ENCODE peak calls at places on chromosomes 4 and X, in five cellular contexts. One of them, this sample, is unnamed.

GRCh38 chr4:90069151-90069550 is 58.0 kb upstream of the CCSER1 start:
- DNase-seq in stimulated activated CD4-positive, alpha-beta T cell treated with anti-CD3 and anti-CD28 coated beads, Interleukin-4, amount 100 ng/mL, for 24 hours: no peak
- DNase-seq in HFFc6: no peak
- DNase-seq in AG09309: no peak
- DNase-seq in NCI-H526 treated with DMSO at 0.1 percent for 48 hours: no peak
- DNase-seq in this sample: no peak

GRCh38 chr4:40199999-40200880 is 3.4 kb downstream of the RHOH start:
- DNase-seq in stimulated activated CD4-positive, alpha-beta T cell treated with anti-CD3 and anti-CD28 coated beads, Interleukin-4, amount 100 ng/mL, for 24 hours: peak
- DNase-seq in HFFc6: no peak
- DNase-seq in AG09309: no peak
- DNase-seq in NCI-H526 treated with DMSO at 0.1 percent for 48 hours: no peak
- DNase-seq in this sample: no peak

GRCh38 chr4:109562457-109563237 is 2.6 kb downstream of the MCUB start:
- DNase-seq in stimulated activated CD4-positive, alpha-beta T cell treated with anti-CD3 and anti-CD28 coated beads, Interleukin-4, amount 100 ng/mL, for 24 hours: no peak
- DNase-seq in HFFc6: no peak
- DNase-seq in AG09309: no peak
- DNase-seq in NCI-H526 treated with DMSO at 0.1 percent for 48 hours: peak
- DNase-seq in this sample: no peak

GRCh38 chr4:8940792-8941491 is 69.3 kb upstream of the HMX1 start:
- DNase-seq in stimulated activated CD4-positive, alpha-beta T cell treated with anti-CD3 and anti-CD28 coated beads, Interleukin-4, amount 100 ng/mL, for 24 hours: no peak
- DNase-seq in HFFc6: no peak
- DNase-seq in AG09309: no peak
- DNase-seq in NCI-H526 treated with DMSO at 0.1 percent for 48 hours: no peak
- DNase-seq in this sample: no peak

GRCh38 chr4:104860227-104861123 is 286.2 kb upstream of the TET2 start:
- DNase-seq in stimulated activated CD4-positive, alpha-beta T cell treated with anti-CD3 and anti-CD28 coated beads, Interleukin-4, amount 100 ng/mL, for 24 hours: peak
- DNase-seq in HFFc6: peak
- DNase-seq in AG09309: peak
- DNase-seq in NCI-H526 treated with DMSO at 0.1 percent for 48 hours: peak
- DNase-seq in this sample: no peak

GRCh38 chr4:175947117-175947722 is 118.4 kb upstream of the WDR17 start:
- DNase-seq in stimulated activated CD4-positive, alpha-beta T cell treated with anti-CD3 and anti-CD28 coated beads, Interleukin-4, amount 100 ng/mL, for 24 hours: no peak
- DNase-seq in HFFc6: peak
- DNase-seq in AG09309: peak
- DNase-seq in NCI-H526 treated with DMSO at 0.1 percent for 48 hours: no peak
- DNase-seq in this sample: no peak

GRCh38 chr4:39763714-39764572 is 66.0 kb downstream of the UBE2K start:
- DNase-seq in stimulated activated CD4-positive, alpha-beta T cell treated with anti-CD3 and anti-CD28 coated beads, Interleukin-4, amount 100 ng/mL, for 24 hours: no peak
- DNase-seq in HFFc6: no peak
- DNase-seq in AG09309: no peak
- DNase-seq in NCI-H526 treated with DMSO at 0.1 percent for 48 hours: no peak
- DNase-seq in this sample: no peak

GRCh38 chr4:75144475-75144874 is 211.6 kb downstream of the PARM1 start:
- DNase-seq in stimulated activated CD4-positive, alpha-beta T cell treated with anti-CD3 and anti-CD28 coated beads, Interleukin-4, amount 100 ng/mL, for 24 hours: no peak
- DNase-seq in HFFc6: no peak
- DNase-seq in AG09309: no peak
- DNase-seq in NCI-H526 treated with DMSO at 0.1 percent for 48 hours: no peak
- DNase-seq in this sample: no peak

GRCh38 chr4:80386281-80386886 is 50.9 kb downstream of the CFAP299 start:
- DNase-seq in stimulated activated CD4-positive, alpha-beta T cell treated with anti-CD3 and anti-CD28 coated beads, Interleukin-4, amount 100 ng/mL, for 24 hours: no peak
- DNase-seq in HFFc6: no peak
- DNase-seq in AG09309: no peak
- DNase-seq in NCI-H526 treated with DMSO at 0.1 percent for 48 hours: no peak
- DNase-seq in this sample: no peak

GRCh38 chrX:1546601-1547275 is 9.8 kb upstream of the P2RY8 start:
- DNase-seq in stimulated activated CD4-positive, alpha-beta T cell treated with anti-CD3 and anti-CD28 coated beads, Interleukin-4, amount 100 ng/mL, for 24 hours: no peak
- DNase-seq in HFFc6: no peak
- DNase-seq in AG09309: no peak
- DNase-seq in NCI-H526 treated with DMSO at 0.1 percent for 48 hours: no peak
- DNase-seq in this sample: no peak

GRCh38 chr4:20474119-20474518 is 222.4 kb downstream of the SLIT2 start:
- DNase-seq in stimulated activated CD4-positive, alpha-beta T cell treated with anti-CD3 and anti-CD28 coated beads, Interleukin-4, amount 100 ng/mL, for 24 hours: no peak
- DNase-seq in HFFc6: peak
- DNase-seq in AG09309: no peak
- DNase-seq in NCI-H526 treated with DMSO at 0.1 percent for 48 hours: no peak
- DNase-seq in this sample: no peak

GRCh38 chrX:119481218-119481875 is 13.1 kb downstream of the SLC25A5 start:
- DNase-seq in stimulated activated CD4-positive, alpha-beta T cell treated with anti-CD3 and anti-CD28 coated beads, Interleukin-4, amount 100 ng/mL, for 24 hours: no peak
- DNase-seq in HFFc6: no peak
- DNase-seq in AG09309: no peak
- DNase-seq in NCI-H526 treated with DMSO at 0.1 percent for 48 hours: no peak
- DNase-seq in this sample: no peak

GRCh38 chr4:86846921-86847320 is 2.3 kb downstream of the SLC10A6 start:
- DNase-seq in stimulated activated CD4-positive, alpha-beta T cell treated with anti-CD3 and anti-CD28 coated beads, Interleukin-4, amount 100 ng/mL, for 24 hours: no peak
- DNase-seq in HFFc6: no peak
- DNase-seq in AG09309: peak
- DNase-seq in NCI-H526 treated with DMSO at 0.1 percent for 48 hours: no peak
- DNase-seq in this sample: no peak

GRCh38 chrX:146973283-146973682 is 158.7 kb upstream of the CXorf51A start:
- DNase-seq in stimulated activated CD4-positive, alpha-beta T cell treated with anti-CD3 and anti-CD28 coated beads, Interleukin-4, amount 100 ng/mL, for 24 hours: no peak
- DNase-seq in HFFc6: no peak
- DNase-seq in AG09309: no peak
- DNase-seq in NCI-H526 treated with DMSO at 0.1 percent for 48 hours: no peak
- DNase-seq in this sample: no peak

GRCh38 chrX:154730271-154730883 is 20.5 kb downstream of the GAB3 start:
- DNase-seq in stimulated activated CD4-positive, alpha-beta T cell treated with anti-CD3 and anti-CD28 coated beads, Interleukin-4, amount 100 ng/mL, for 24 hours: no peak
- DNase-seq in HFFc6: peak
- DNase-seq in AG09309: no peak
- DNase-seq in NCI-H526 treated with DMSO at 0.1 percent for 48 hours: no peak
- DNase-seq in this sample: no peak

GRCh38 chrX:118459494-118459893 is 36.1 kb upstream of the DOCK11 start:
- DNase-seq in stimulated activated CD4-positive, alpha-beta T cell treated with anti-CD3 and anti-CD28 coated beads, Interleukin-4, amount 100 ng/mL, for 24 hours: peak
- DNase-seq in HFFc6: peak
- DNase-seq in AG09309: peak
- DNase-seq in NCI-H526 treated with DMSO at 0.1 percent for 48 hours: peak
- DNase-seq in this sample: peak

GRCh38 chr4:151409470-151410313 is 716 bp downstream of the FHIP1A start:
- DNase-seq in stimulated activated CD4-positive, alpha-beta T cell treated with anti-CD3 and anti-CD28 coated beads, Interleukin-4, amount 100 ng/mL, for 24 hours: no peak
- DNase-seq in HFFc6: no peak
- DNase-seq in AG09309: no peak
- DNase-seq in NCI-H526 treated with DMSO at 0.1 percent for 48 hours: peak
- DNase-seq in this sample: peak

GRCh38 chrX:2677764-2678163 is 13.3 kb upstream of the CD99 start:
- DNase-seq in stimulated activated CD4-positive, alpha-beta T cell treated with anti-CD3 and anti-CD28 coated beads, Interleukin-4, amount 100 ng/mL, for 24 hours: no peak
- DNase-seq in HFFc6: peak
- DNase-seq in AG09309: peak
- DNase-seq in NCI-H526 treated with DMSO at 0.1 percent for 48 hours: no peak
- DNase-seq in this sample: no peak

GRCh38 chr4:189771696-189772361 is 168.8 kb upstream of the FRG1 start:
- DNase-seq in stimulated activated CD4-positive, alpha-beta T cell treated with anti-CD3 and anti-CD28 coated beads, Interleukin-4, amount 100 ng/mL, for 24 hours: no peak
- DNase-seq in HFFc6: no peak
- DNase-seq in AG09309: no peak
- DNase-seq in NCI-H526 treated with DMSO at 0.1 percent for 48 hours: no peak
- DNase-seq in this sample: no peak

GRCh38 chrX:28178206-28178605 is 197.0 kb upstream of the DCAF8L1 start:
- DNase-seq in stimulated activated CD4-positive, alpha-beta T cell treated with anti-CD3 and anti-CD28 coated beads, Interleukin-4, amount 100 ng/mL, for 24 hours: no peak
- DNase-seq in HFFc6: no peak
- DNase-seq in AG09309: no peak
- DNase-seq in NCI-H526 treated with DMSO at 0.1 percent for 48 hours: no peak
- DNase-seq in this sample: no peak

GRCh38 chr4:104491826-104492771 is 2.6 kb downstream of the CXXC4 start:
- DNase-seq in stimulated activated CD4-positive, alpha-beta T cell treated with anti-CD3 and anti-CD28 coated beads, Interleukin-4, amount 100 ng/mL, for 24 hours: no peak
- DNase-seq in HFFc6: no peak
- DNase-seq in AG09309: no peak
- DNase-seq in NCI-H526 treated with DMSO at 0.1 percent for 48 hours: peak
- DNase-seq in this sample: no peak

GRCh38 chr4:47646372-47646771 is 161.3 kb downstream of the ATP10D start:
- DNase-seq in stimulated activated CD4-positive, alpha-beta T cell treated with anti-CD3 and anti-CD28 coated beads, Interleukin-4, amount 100 ng/mL, for 24 hours: no peak
- DNase-seq in HFFc6: no peak
- DNase-seq in AG09309: no peak
- DNase-seq in NCI-H526 treated with DMSO at 0.1 percent for 48 hours: no peak
- DNase-seq in this sample: no peak

GRCh38 chr4:165131247-165131832 is 18.7 kb upstream of the TMEM192 start:
- DNase-seq in stimulated activated CD4-positive, alpha-beta T cell treated with anti-CD3 and anti-CD28 coated beads, Interleukin-4, amount 100 ng/mL, for 24 hours: peak
- DNase-seq in HFFc6: peak
- DNase-seq in AG09309: peak
- DNase-seq in NCI-H526 treated with DMSO at 0.1 percent for 48 hours: peak
- DNase-seq in this sample: peak

GRCh38 chr4:99722006-99722405 is 64.4 kb upstream of the C4orf54 start:
- DNase-seq in stimulated activated CD4-positive, alpha-beta T cell treated with anti-CD3 and anti-CD28 coated beads, Interleukin-4, amount 100 ng/mL, for 24 hours: no peak
- DNase-seq in HFFc6: no peak
- DNase-seq in AG09309: no peak
- DNase-seq in NCI-H526 treated with DMSO at 0.1 percent for 48 hours: no peak
- DNase-seq in this sample: no peak

GRCh38 chrX:133290076-133290475 is 71.9 kb upstream of the TFDP3 start:
- DNase-seq in stimulated activated CD4-positive, alpha-beta T cell treated with anti-CD3 and anti-CD28 coated beads, Interleukin-4, amount 100 ng/mL, for 24 hours: no peak
- DNase-seq in HFFc6: no peak
- DNase-seq in AG09309: no peak
- DNase-seq in NCI-H526 treated with DMSO at 0.1 percent for 48 hours: no peak
- DNase-seq in this sample: no peak

GRCh38 chr4:7759221-7759620 is 180.4 kb downstream of the AFAP1 start:
- DNase-seq in stimulated activated CD4-positive, alpha-beta T cell treated with anti-CD3 and anti-CD28 coated beads, Interleukin-4, amount 100 ng/mL, for 24 hours: peak
- DNase-seq in HFFc6: no peak
- DNase-seq in AG09309: no peak
- DNase-seq in NCI-H526 treated with DMSO at 0.1 percent for 48 hours: no peak
- DNase-seq in this sample: peak

GRCh38 chr4:40388248-40388647 is 53.1 kb downstream of the CHRNA9 start:
- DNase-seq in stimulated activated CD4-positive, alpha-beta T cell treated with anti-CD3 and anti-CD28 coated beads, Interleukin-4, amount 100 ng/mL, for 24 hours: no peak
- DNase-seq in HFFc6: no peak
- DNase-seq in AG09309: no peak
- DNase-seq in NCI-H526 treated with DMSO at 0.1 percent for 48 hours: no peak
- DNase-seq in this sample: no peak

GRCh38 chr4:137998666-137999429 is 243.3 kb downstream of the SLC7A11 start:
- DNase-seq in stimulated activated CD4-positive, alpha-beta T cell treated with anti-CD3 and anti-CD28 coated beads, Interleukin-4, amount 100 ng/mL, for 24 hours: no peak
- DNase-seq in HFFc6: peak
- DNase-seq in AG09309: peak
- DNase-seq in NCI-H526 treated with DMSO at 0.1 percent for 48 hours: no peak
- DNase-seq in this sample: no peak

GRCh38 chrX:140764401-140764919 is 54.9 kb downstream of the LINC00632 start:
- DNase-seq in stimulated activated CD4-positive, alpha-beta T cell treated with anti-CD3 and anti-CD28 coated beads, Interleukin-4, amount 100 ng/mL, for 24 hours: no peak
- DNase-seq in HFFc6: peak
- DNase-seq in AG09309: no peak
- DNase-seq in NCI-H526 treated with DMSO at 0.1 percent for 48 hours: no peak
- DNase-seq in this sample: no peak

GRCh38 chrX:44480591-44480990 is 62.1 kb downstream of the FUNDC1 start:
- DNase-seq in stimulated activated CD4-positive, alpha-beta T cell treated with anti-CD3 and anti-CD28 coated beads, Interleukin-4, amount 100 ng/mL, for 24 hours: no peak
- DNase-seq in HFFc6: no peak
- DNase-seq in AG09309: no peak
- DNase-seq in NCI-H526 treated with DMSO at 0.1 percent for 48 hours: no peak
- DNase-seq in this sample: no peak

GRCh38 chrX:121254336-121254735 is 206.9 kb downstream of the GLUD2 start:
- DNase-seq in stimulated activated CD4-positive, alpha-beta T cell treated with anti-CD3 and anti-CD28 coated beads, Interleukin-4, amount 100 ng/mL, for 24 hours: no peak
- DNase-seq in HFFc6: no peak
- DNase-seq in AG09309: no peak
- DNase-seq in NCI-H526 treated with DMSO at 0.1 percent for 48 hours: no peak
- DNase-seq in this sample: no peak

GRCh38 chr4:138225477-138225876 is 16.7 kb downstream of the SLC7A11 start:
- DNase-seq in stimulated activated CD4-positive, alpha-beta T cell treated with anti-CD3 and anti-CD28 coated beads, Interleukin-4, amount 100 ng/mL, for 24 hours: no peak
- DNase-seq in HFFc6: peak
- DNase-seq in AG09309: no peak
- DNase-seq in NCI-H526 treated with DMSO at 0.1 percent for 48 hours: no peak
- DNase-seq in this sample: no peak

GRCh38 chr4:76896731-76897521 is 1.0 kb downstream of the SOWAHB start:
- DNase-seq in stimulated activated CD4-positive, alpha-beta T cell treated with anti-CD3 and anti-CD28 coated beads, Interleukin-4, amount 100 ng/mL, for 24 hours: peak
- DNase-seq in HFFc6: no peak
- DNase-seq in AG09309: no peak
- DNase-seq in NCI-H526 treated with DMSO at 0.1 percent for 48 hours: peak
- DNase-seq in this sample: peak

GRCh38 chr4:133668061-133668851 is 519.2 kb downstream of the PCDH10 start:
- DNase-seq in stimulated activated CD4-positive, alpha-beta T cell treated with anti-CD3 and anti-CD28 coated beads, Interleukin-4, amount 100 ng/mL, for 24 hours: no peak
- DNase-seq in HFFc6: no peak
- DNase-seq in AG09309: no peak
- DNase-seq in NCI-H526 treated with DMSO at 0.1 percent for 48 hours: no peak
- DNase-seq in this sample: no peak

GRCh38 chrX:2492536-2493218 is 8.1 kb downstream of the DHRSX start:
- DNase-seq in stimulated activated CD4-positive, alpha-beta T cell treated with anti-CD3 and anti-CD28 coated beads, Interleukin-4, amount 100 ng/mL, for 24 hours: no peak
- DNase-seq in HFFc6: no peak
- DNase-seq in AG09309: no peak
- DNase-seq in NCI-H526 treated with DMSO at 0.1 percent for 48 hours: no peak
- DNase-seq in this sample: no peak

GRCh38 chr4:111641813-111642579 is 503.3 kb upstream of the FAM241A start:
- DNase-seq in stimulated activated CD4-positive, alpha-beta T cell treated with anti-CD3 and anti-CD28 coated beads, Interleukin-4, amount 100 ng/mL, for 24 hours: peak
- DNase-seq in HFFc6: peak
- DNase-seq in AG09309: peak
- DNase-seq in NCI-H526 treated with DMSO at 0.1 percent for 48 hours: peak
- DNase-seq in this sample: no peak

GRCh38 chrX:45986971-45987370 is 558.2 kb downstream of the ZNF674 start:
- DNase-seq in stimulated activated CD4-positive, alpha-beta T cell treated with anti-CD3 and anti-CD28 coated beads, Interleukin-4, amount 100 ng/mL, for 24 hours: no peak
- DNase-seq in HFFc6: no peak
- DNase-seq in AG09309: no peak
- DNase-seq in NCI-H526 treated with DMSO at 0.1 percent for 48 hours: no peak
- DNase-seq in this sample: no peak

GRCh38 chr4:122458625-122459024 is 2.1 kb upstream of the IL2 start:
- DNase-seq in stimulated activated CD4-positive, alpha-beta T cell treated with anti-CD3 and anti-CD28 coated beads, Interleukin-4, amount 100 ng/mL, for 24 hours: peak
- DNase-seq in HFFc6: peak
- DNase-seq in AG09309: no peak
- DNase-seq in NCI-H526 treated with DMSO at 0.1 percent for 48 hours: no peak
- DNase-seq in this sample: no peak